ENCODE peak calls at places on chromosomes 5 and 9, in nine cellular contexts. One of them, this sample, is unnamed.

GRCh38 chr5:168874713-168875380 is 295.7 kb upstream of the PANK3 start:
- DNase-seq in frontal cortex: no peak
- DNase-seq in activated gamma-delta T cell treated with Interleukin-2 at 50 U/mL for 16 hours: no peak
- DNase-seq in AG09309: no peak
- DNase-seq in natural killer cell: no peak
- DNase-seq in MM.1S: no peak
- DNase-seq in epithelial cell of esophagus: peak; percentile 27
- DNase-seq in PC-9: no peak
- DNase-seq in occipital lobe: no peak
- DNase-seq in this sample: no peak

GRCh38 chr9:69919461-69920061 is 98.9 kb downstream of the CFAP95 start:
- DNase-seq in occipital lobe: no peak
- DNase-seq in frontal cortex: peak; percentile 19
- DNase-seq in MM.1S: peak; percentile 75
- DNase-seq in epithelial cell of esophagus: peak; percentile 61
- DNase-seq in natural killer cell: no peak
- DNase-seq in PC-9: peak; percentile 8
- DNase-seq in activated gamma-delta T cell treated with Interleukin-2 at 50 U/mL for 16 hours: no peak
- DNase-seq in AG09309: peak; percentile 40
- DNase-seq in this sample: no peak

GRCh38 chr5:324736-325612 is 3.5 kb downstream of the AHRR start:
- DNase-seq in PC-9: no peak
- DNase-seq in natural killer cell: no peak
- DNase-seq in frontal cortex: no peak
- DNase-seq in MM.1S: no peak
- DNase-seq in occipital lobe: no peak
- DNase-seq in activated gamma-delta T cell treated with Interleukin-2 at 50 U/mL for 16 hours: no peak
- DNase-seq in AG09309: no peak
- DNase-seq in epithelial cell of esophagus: no peak
- DNase-seq in this sample: no peak

GRCh38 chr9:121455527-121456239 is 44.0 kb downstream of the GGTA1 start:
- DNase-seq in frontal cortex: no peak
- DNase-seq in natural killer cell: no peak
- DNase-seq in AG09309: no peak
- DNase-seq in epithelial cell of esophagus: no peak
- DNase-seq in occipital lobe: no peak
- DNase-seq in PC-9: no peak
- DNase-seq in MM.1S: no peak
- DNase-seq in activated gamma-delta T cell treated with Interleukin-2 at 50 U/mL for 16 hours: peak; percentile 36
- DNase-seq in this sample: no peak

GRCh38 chr5:123874600-123875201 is 362.7 kb downstream of the CSNK1G3 start:
- DNase-seq in natural killer cell: no peak
- DNase-seq in frontal cortex: peak; percentile 27
- DNase-seq in activated gamma-delta T cell treated with Interleukin-2 at 50 U/mL for 16 hours: no peak
- DNase-seq in occipital lobe: peak; percentile 33
- DNase-seq in PC-9: no peak
- DNase-seq in MM.1S: no peak
- DNase-seq in AG09309: no peak
- DNase-seq in epithelial cell of esophagus: no peak
- DNase-seq in this sample: no peak

GRCh38 chr5:169112016-169112415 is 188.9 kb downstream of the SLIT3 start:
- DNase-seq in MM.1S: no peak
- DNase-seq in epithelial cell of esophagus: no peak
- DNase-seq in AG09309: no peak
- DNase-seq in frontal cortex: no peak
- DNase-seq in occipital lobe: no peak
- DNase-seq in activated gamma-delta T cell treated with Interleukin-2 at 50 U/mL for 16 hours: no peak
- DNase-seq in natural killer cell: no peak
- DNase-seq in PC-9: no peak
- DNase-seq in this sample: no peak

GRCh38 chr9:82924243-82924605 is 138.7 kb downstream of the RASEF start:
- DNase-seq in frontal cortex: no peak
- DNase-seq in MM.1S: no peak
- DNase-seq in occipital lobe: no peak
- DNase-seq in AG09309: no peak
- DNase-seq in activated gamma-delta T cell treated with Interleukin-2 at 50 U/mL for 16 hours: no peak
- DNase-seq in natural killer cell: no peak
- DNase-seq in epithelial cell of esophagus: no peak
- DNase-seq in PC-9: no peak
- DNase-seq in this sample: no peak

GRCh38 chr5:147835386-147835798 is 3.9 kb upstream of the SPINK1 start:
- DNase-seq in MM.1S: no peak
- DNase-seq in PC-9: no peak
- DNase-seq in occipital lobe: no peak
- DNase-seq in natural killer cell: no peak
- DNase-seq in epithelial cell of esophagus: peak; percentile 87
- DNase-seq in frontal cortex: no peak
- DNase-seq in AG09309: no peak
- DNase-seq in activated gamma-delta T cell treated with Interleukin-2 at 50 U/mL for 16 hours: no peak
- DNase-seq in this sample: no peak

GRCh38 chr9:113817171-113817570 is 58.9 kb upstream of the ZNF618 start:
- DNase-seq in occipital lobe: no peak
- DNase-seq in MM.1S: no peak
- DNase-seq in frontal cortex: no peak
- DNase-seq in activated gamma-delta T cell treated with Interleukin-2 at 50 U/mL for 16 hours: no peak
- DNase-seq in natural killer cell: no peak
- DNase-seq in epithelial cell of esophagus: no peak
- DNase-seq in AG09309: no peak
- DNase-seq in PC-9: no peak
- DNase-seq in this sample: no peak

GRCh38 chr5:147481376-147481775 is 28.5 kb downstream of the DPYSL3 start:
- DNase-seq in frontal cortex: no peak
- DNase-seq in PC-9: no peak
- DNase-seq in MM.1S: no peak
- DNase-seq in occipital lobe: no peak
- DNase-seq in epithelial cell of esophagus: peak; percentile 61
- DNase-seq in natural killer cell: no peak
- DNase-seq in activated gamma-delta T cell treated with Interleukin-2 at 50 U/mL for 16 hours: no peak
- DNase-seq in AG09309: peak; percentile 69
- DNase-seq in this sample: no peak

GRCh38 chr5:150394912-150395689 is 17.6 kb downstream of the CD74 start:
- DNase-seq in activated gamma-delta T cell treated with Interleukin-2 at 50 U/mL for 16 hours: no peak
- DNase-seq in occipital lobe: no peak
- DNase-seq in frontal cortex: no peak
- DNase-seq in natural killer cell: no peak
- DNase-seq in MM.1S: no peak
- DNase-seq in PC-9: no peak
- DNase-seq in AG09309: no peak
- DNase-seq in epithelial cell of esophagus: no peak
- DNase-seq in this sample: no peak

GRCh38 chr9:89418112-89418872 is 79.6 kb downstream of the SEMA4D start:
- DNase-seq in MM.1S: no peak
- DNase-seq in natural killer cell: no peak
- DNase-seq in frontal cortex: no peak
- DNase-seq in occipital lobe: no peak
- DNase-seq in epithelial cell of esophagus: no peak
- DNase-seq in activated gamma-delta T cell treated with Interleukin-2 at 50 U/mL for 16 hours: no peak
- DNase-seq in AG09309: no peak
- DNase-seq in PC-9: no peak
- DNase-seq in this sample: no peak

GRCh38 chr5:37626266-37626665 is 213.6 kb downstream of the GDNF start:
- DNase-seq in natural killer cell: no peak
- DNase-seq in AG09309: no peak
- DNase-seq in occipital lobe: no peak
- DNase-seq in MM.1S: no peak
- DNase-seq in PC-9: no peak
- DNase-seq in epithelial cell of esophagus: no peak
- DNase-seq in frontal cortex: no peak
- DNase-seq in activated gamma-delta T cell treated with Interleukin-2 at 50 U/mL for 16 hours: no peak
- DNase-seq in this sample: no peak

GRCh38 chr5:122093415-122093814 is 15.4 kb upstream of the LOX start:
- DNase-seq in MM.1S: no peak
- DNase-seq in PC-9: no peak
- DNase-seq in activated gamma-delta T cell treated with Interleukin-2 at 50 U/mL for 16 hours: no peak
- DNase-seq in natural killer cell: no peak
- DNase-seq in epithelial cell of esophagus: no peak
- DNase-seq in frontal cortex: no peak
- DNase-seq in AG09309: peak; percentile 92
- DNase-seq in occipital lobe: no peak
- DNase-seq in this sample: no peak